ENCODE peak calls at places on chromosomes 3 and 15, in four cellular contexts. One of them, this sample, is unnamed.

GRCh38 chr15:35014265-35014664 is 26.2 kb upstream of the ZNF770 start:
- DNase-seq in stimulated activated CD4-positive, alpha-beta T cell treated with anti-CD3 and anti-CD28 coated beads, Interleukin-1b, Interleukin-23, amount 100 ng/mL, for 1 hour: no peak
- DNase-seq in omental fat pad: no peak
- DNase-seq in ureter: no peak
- DNase-seq in this sample: no peak

GRCh38 chr15:85124173-85124572 is 142.5 kb downstream of the PDE8A start:
- DNase-seq in stimulated activated CD4-positive, alpha-beta T cell treated with anti-CD3 and anti-CD28 coated beads, Interleukin-1b, Interleukin-23, amount 100 ng/mL, for 1 hour: no peak
- DNase-seq in omental fat pad: no peak
- DNase-seq in ureter: no peak
- DNase-seq in this sample: peak

GRCh38 chr3:27326949-27327582 is 42.1 kb downstream of the NEK10 start:
- DNase-seq in stimulated activated CD4-positive, alpha-beta T cell treated with anti-CD3 and anti-CD28 coated beads, Interleukin-1b, Interleukin-23, amount 100 ng/mL, for 1 hour: no peak
- DNase-seq in omental fat pad: no peak
- DNase-seq in ureter: no peak
- DNase-seq in this sample: no peak

GRCh38 chr15:64619880-64620839 is 155.2 kb downstream of the RBPMS2 start:
- DNase-seq in stimulated activated CD4-positive, alpha-beta T cell treated with anti-CD3 and anti-CD28 coated beads, Interleukin-1b, Interleukin-23, amount 100 ng/mL, for 1 hour: no peak
- DNase-seq in omental fat pad: no peak
- DNase-seq in ureter: no peak
- DNase-seq in this sample: no peak

GRCh38 chr3:2268779-2269178 is 170.1 kb downstream of the CNTN4 start:
- DNase-seq in stimulated activated CD4-positive, alpha-beta T cell treated with anti-CD3 and anti-CD28 coated beads, Interleukin-1b, Interleukin-23, amount 100 ng/mL, for 1 hour: no peak
- DNase-seq in omental fat pad: no peak
- DNase-seq in ureter: no peak
- DNase-seq in this sample: no peak

GRCh38 chr15:63497642-63498100 is 6.7 kb upstream of the USP3 start:
- DNase-seq in stimulated activated CD4-positive, alpha-beta T cell treated with anti-CD3 and anti-CD28 coated beads, Interleukin-1b, Interleukin-23, amount 100 ng/mL, for 1 hour: no peak
- DNase-seq in omental fat pad: no peak
- DNase-seq in ureter: peak
- DNase-seq in this sample: peak

GRCh38 chr3:15610083-15610482 is 8.5 kb downstream of the BTD start:
- DNase-seq in stimulated activated CD4-positive, alpha-beta T cell treated with anti-CD3 and anti-CD28 coated beads, Interleukin-1b, Interleukin-23, amount 100 ng/mL, for 1 hour: no peak
- DNase-seq in omental fat pad: no peak
- DNase-seq in ureter: no peak
- DNase-seq in this sample: peak

GRCh38 chr15:73605759-73606423 is 27.3 kb downstream of the NPTN start:
- DNase-seq in stimulated activated CD4-positive, alpha-beta T cell treated with anti-CD3 and anti-CD28 coated beads, Interleukin-1b, Interleukin-23, amount 100 ng/mL, for 1 hour: no peak
- DNase-seq in omental fat pad: no peak
- DNase-seq in ureter: no peak
- DNase-seq in this sample: no peak

GRCh38 chr3:192831111-192831644 is 86.5 kb downstream of the MB21D2 start:
- DNase-seq in stimulated activated CD4-positive, alpha-beta T cell treated with anti-CD3 and anti-CD28 coated beads, Interleukin-1b, Interleukin-23, amount 100 ng/mL, for 1 hour: no peak
- DNase-seq in omental fat pad: no peak
- DNase-seq in ureter: no peak
- DNase-seq in this sample: no peak